ENCODE peak calls at places on chromosome 6, in nine cellular contexts. D is ascending aorta, N is GM13976, K is B cell, U is testis, I is IMR-90, A is nephron progenitor cell, G is fibroblast of pulmonary artery, X is Peyer's patch. Z is an unnamed sample.

GRCh38 chr6:137170266-137171052 is 3.0 kb downstream of the IL22RA2 start:
- DNase-seq in D (no peak), K (no peak), G (no peak), U (no peak), X (no peak), N (no peak), I (no peak), A (no peak), Z (no peak)

GRCh38 chr6:1461207-1461606 is 71.8 kb downstream of the FOXF2 start:
- DNase-seq in I (peak), K (no peak), D (no peak), G (peak), X (no peak), A (no peak), U (no peak), N (no peak), Z (no peak)

GRCh38 chr6:116528800-116529199 is 16.7 kb downstream of the TRAPPC3L start:
- DNase-seq in K (no peak), G (peak), X (no peak), D (no peak), A (no peak), I (peak), N (no peak), U (no peak), Z (no peak)

GRCh38 chr6:7901056-7901455 is 9.5 kb downstream of the TXNDC5 start:
- DNase-seq in U (no peak), D (no peak), A (no peak), G (no peak), I (no peak), N (no peak), K (no peak), X (peak), Z (no peak)

GRCh38 chr6:154482858-154483257 is 27.6 kb downstream of the CNKSR3 start:
- DNase-seq in K (no peak), A (no peak), U (no peak), D (no peak), I (peak), N (no peak), X (no peak), G (no peak), Z (peak)

GRCh38 chr6:2611092-2611491 is 139.6 kb downstream of the MYLK4 start:
- DNase-seq in K (no peak), U (no peak), D (no peak), I (no peak), N (no peak), X (no peak), A (no peak), G (peak), Z (no peak)

GRCh38 chr6:37480951-37481597 is 18.6 kb downstream of the CCDC167 start:
- DNase-seq in G (no peak), U (no peak), D (no peak), N (no peak), I (no peak), X (no peak), K (no peak), A (no peak), Z (no peak)

GRCh38 chr6:103784117-103784516 is 1075.6 kb downstream of the HACE1 start:
- DNase-seq in I (no peak), X (no peak), N (no peak), U (no peak), D (no peak), A (no peak), K (no peak), G (no peak), Z (no peak)

GRCh38 chr6:165768961-165769360 is 105.9 kb upstream of the PDE10A start:
- DNase-seq in X (no peak), K (no peak), I (no peak), U (no peak), G (no peak), A (no peak), N (no peak), D (no peak), Z (no peak)

GRCh38 chr6:159693128-159693893 is at the start of gene SOD2:
- DNase-seq in N (peak), D (no peak), U (peak), K (peak), X (peak), A (peak), I (peak), G (peak), Z (peak)

GRCh38 chr6:148364056-148364844 is 21.6 kb downstream of the SASH1 start:
- DNase-seq in N (no peak), D (no peak), I (peak), K (no peak), G (peak), A (no peak), U (no peak), X (no peak), Z (no peak)

GRCh38 chr6:134317471-134318131 is at the start of gene SGK1:
- DNase-seq in U (peak), D (no peak), I (peak), N (peak), A (peak), K (peak), X (no peak), G (peak), Z (peak)

GRCh38 chr6:123415844-123416468 is 220.8 kb downstream of the TRDN start:
- DNase-seq in G (peak), I (peak), A (peak), U (peak), D (no peak), X (no peak), K (no peak), N (peak), Z (peak)

GRCh38 chr6:107970255-107970654 is 12.2 kb upstream of the SEC63 start:
- DNase-seq in X (no peak), A (no peak), D (no peak), K (no peak), U (no peak), G (no peak), N (no peak), I (no peak), Z (no peak)

GRCh38 chr6:45658396-45658795 is 280.7 kb upstream of the SUPT3H start:
- DNase-seq in X (no peak), D (no peak), U (no peak), I (peak), K (no peak), N (no peak), G (peak), A (no peak), Z (no peak)

GRCh38 chr6:76026101-76026500 is 46.4 kb downstream of the IMPG1 start:
- DNase-seq in I (no peak), U (no peak), D (no peak), G (peak), A (peak), N (no peak), K (no peak), X (no peak), Z (peak)

GRCh38 chr6:28537509-28538140 is 11.9 kb downstream of the GPX5 start:
- DNase-seq in K (no peak), N (no peak), X (no peak), I (peak), U (peak), G (no peak), D (no peak), A (peak), Z (no peak)

GRCh38 chr6:24228681-24229255 is 102.8 kb downstream of the NRSN1 start:
- DNase-seq in A (no peak), N (peak), D (no peak), I (peak), K (no peak), X (no peak), G (peak), U (no peak), Z (no peak)

GRCh38 chr6:88246654-88247053 is 80.5 kb upstream of the CNR1 start:
- DNase-seq in K (no peak), G (no peak), D (no peak), U (no peak), I (no peak), N (no peak), A (no peak), X (no peak), Z (no peak)

GRCh38 chr6:105137388-105137787 is 42.4 kb downstream of the POPDC3 start:
- DNase-seq in D (no peak), I (no peak), K (no peak), N (no peak), X (no peak), A (peak), U (peak), G (peak), Z (no peak)

GRCh38 chr6:165988757-165989456 is 178.7 kb downstream of the TBXT start:
- DNase-seq in D (no peak), U (no peak), K (no peak), G (peak), N (no peak), I (no peak), A (peak), X (no peak), Z (no peak)

GRCh38 chr6:159008656-159009288 is 8.8 kb upstream of the RSPH3 start:
- DNase-seq in G (peak), N (peak), K (peak), X (no peak), A (no peak), D (no peak), I (peak), U (no peak), Z (no peak)

GRCh38 chr6:7173843-7174503 is 66.2 kb downstream of the RREB1 start:
- DNase-seq in I (no peak), U (no peak), D (no peak), G (no peak), K (no peak), A (peak), N (no peak), X (no peak), Z (no peak)

GRCh38 chr6:110881929-110882629 is 7.5 kb downstream of the AMD1 start:
- DNase-seq in X (no peak), U (no peak), N (no peak), I (peak), K (no peak), A (no peak), D (no peak), G (peak), Z (no peak)

GRCh38 chr6:146955570-146955969 is 248.6 kb upstream of the STXBP5 start:
- DNase-seq in K (no peak), D (no peak), A (no peak), X (no peak), G (no peak), U (no peak), N (no peak), I (no peak), Z (no peak)

GRCh38 chr6:90294614-90294988 is 2.0 kb downstream of the BACH2 start:
- DNase-seq in X (no peak), U (no peak), K (peak), A (peak), I (no peak), D (no peak), G (no peak), N (no peak), Z (no peak)

GRCh38 chr6:33988121-33989015 is 157.5 kb downstream of the GRM4 start:
- DNase-seq in I (no peak), D (no peak), K (no peak), N (no peak), A (no peak), U (no peak), G (no peak), X (no peak), Z (no peak)

GRCh38 chr6:116200619-116201249 is 53.1 kb downstream of the TSPYL4 start:
- DNase-seq in N (no peak), U (no peak), G (no peak), X (no peak), D (no peak), I (peak), A (no peak), K (no peak), Z (no peak)

GRCh38 chr6:138517635-138518034 is 18.3 kb upstream of the NHSL1 start:
- DNase-seq in I (peak), N (peak), G (peak), U (peak), D (no peak), K (peak), X (peak), A (no peak), Z (peak)

GRCh38 chr6:156599367-156599766 is 177.8 kb upstream of the ARID1B start:
- DNase-seq in U (peak), N (no peak), X (no peak), A (no peak), K (no peak), D (no peak), I (no peak), G (no peak), Z (no peak)

GRCh38 chr6:53770690-53771320 is 24.0 kb upstream of the LRRC1 start:
- DNase-seq in G (no peak), D (no peak), A (no peak), X (no peak), U (no peak), K (no peak), N (no peak), I (peak), Z (no peak)

GRCh38 chr6:150492941-150493340 is 106.7 kb upstream of the PLEKHG1 start:
- DNase-seq in X (no peak), N (no peak), U (no peak), D (no peak), K (no peak), G (peak), I (no peak), A (no peak), Z (no peak)

GRCh38 chr6:142374965-142375733 is 73.3 kb downstream of the ADGRG6 start:
- DNase-seq in I (peak), U (no peak), G (peak), X (no peak), A (no peak), D (no peak), N (no peak), K (no peak), Z (no peak)

GRCh38 chr6:39330057-39330456 is 7.6 kb upstream of the KCNK16 start:
- DNase-seq in D (no peak), G (no peak), X (no peak), K (no peak), I (no peak), A (no peak), N (peak), U (no peak), Z (no peak)

GRCh38 chr6:30818426-30818841 is 65.9 kb upstream of the DDR1 start:
- DNase-seq in A (no peak), D (no peak), N (no peak), X (no peak), I (peak), K (no peak), G (peak), U (no peak), Z (no peak)

GRCh38 chr6:5084787-5085637 is at the start of gene PPP1R3G:
- DNase-seq in X (peak), I (peak), U (peak), K (peak), A (peak), D (no peak), G (peak), N (peak), Z (peak)

GRCh38 chr6:33590531-33591198 is 10.6 kb upstream of the BAK1 start:
- DNase-seq in I (no peak), K (peak), U (peak), G (no peak), D (no peak), X (peak), A (no peak), N (no peak), Z (no peak)

GRCh38 chr6:6407061-6407723 is 86.7 kb upstream of the F13A1 start:
- DNase-seq in I (no peak), X (no peak), A (no peak), G (no peak), N (peak), D (no peak), K (peak), U (no peak), Z (no peak)

GRCh38 chr6:33861722-33862121 is 57.9 kb upstream of the MLN start:
- DNase-seq in N (no peak), X (no peak), G (no peak), K (no peak), I (no peak), U (no peak), D (no peak), A (no peak), Z (no peak)

GRCh38 chr6:2739335-2739734 is 11.4 kb downstream of the MYLK4 start:
- DNase-seq in K (no peak), A (no peak), I (peak), G (peak), X (no peak), U (no peak), N (no peak), D (no peak), Z (no peak)

GRCh38 chr6:57313711-57314471 is 3.5 kb upstream of the PRIM2 start:
- DNase-seq in U (no peak), D (no peak), G (peak), A (no peak), N (no peak), X (no peak), K (no peak), I (peak), Z (no peak)
- TF ChIP-seq CTCF in U (no peak), D (no peak), G (no peak), A (no peak), N (no peak), X (no peak), K (no peak), I (peak), Z (no peak)

DNA sequence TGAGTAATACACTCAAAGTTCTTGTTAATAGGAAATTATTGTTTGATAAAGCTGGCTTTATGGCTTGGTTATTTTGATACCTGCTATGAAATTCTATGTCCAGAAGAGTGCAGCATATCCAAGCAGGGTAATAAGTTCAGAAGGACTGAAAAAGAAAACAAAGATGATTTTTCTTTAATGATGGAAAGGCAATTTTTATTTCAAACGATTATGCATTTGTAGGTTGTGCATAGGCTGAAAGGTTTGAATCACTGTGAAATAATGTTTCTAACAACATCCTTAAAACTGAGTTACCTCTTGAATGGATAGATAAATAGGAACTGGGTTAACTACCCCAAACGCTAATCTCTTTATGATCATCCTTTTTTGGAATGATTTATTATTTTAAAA is 1.4 kb upstream of the MAN1A1 start:
- DNase-seq in I (peak), D (no peak), K (no peak), X (no peak), U (no peak), N (peak), A (no peak), G (peak), Z (no peak)
- TF ChIP-seq CTCF in I (peak), D (no peak), K (peak), X (no peak), U (no peak), N (peak), A (no peak), G (peak), Z (no peak)

GRCh38 chr6:27414300-27414699 is 25.7 kb downstream of the ZNF391 start:
- DNase-seq in G (no peak), A (no peak), U (no peak), N (no peak), I (no peak), K (no peak), D (no peak), X (no peak), Z (no peak)
- TF ChIP-seq CTCF in G (no peak), A (no peak), U (no peak), N (no peak), I (no peak), K (no peak), D (no peak), X (no peak), Z (no peak)

GRCh38 chr6:143529095-143529494 is 17.6 kb upstream of the FUCA2 start:
- DNase-seq in K (no peak), X (no peak), G (no peak), D (no peak), I (no peak), U (no peak), A (no peak), N (no peak), Z (no peak)
- TF ChIP-seq CTCF in K (no peak), X (no peak), G (no peak), D (no peak), I (no peak), U (no peak), A (no peak), N (no peak), Z (no peak)

GRCh38 chr6:17042422-17043147 is 59.3 kb upstream of the STMND1 start:
- DNase-seq in G (peak), N (no peak), X (no peak), K (no peak), D (no peak), I (peak), A (peak), U (peak), Z (peak)
- TF ChIP-seq CTCF in G (peak), N (no peak), X (no peak), K (no peak), D (no peak), I (peak), A (no peak), U (no peak), Z (no peak)

GRCh38 chr6:131917763-131918649 is 33.2 kb downstream of the CCN2 start:
- DNase-seq in G (no peak), X (no peak), U (no peak), N (no peak), K (no peak), D (no peak), I (no peak), A (no peak), Z (no peak)

GRCh38 chr6:131924881-131925474 is 26.2 kb downstream of the CCN2 start:
- DNase-seq in U (no peak), D (no peak), K (no peak), G (peak), A (no peak), I (peak), X (no peak), N (peak), Z (no peak)

GRCh38 chr6:131918650-131919355 is 32.4 kb downstream of the CCN2 start:
- DNase-seq in U (no peak), I (no peak), G (no peak), N (no peak), X (no peak), D (no peak), A (no peak), K (no peak), Z (no peak)

GRCh38 chr6:131920656-131921055 is 30.5 kb downstream of the CCN2 start:
- DNase-seq in N (no peak), K (no peak), A (no peak), I (no peak), G (no peak), U (no peak), X (no peak), D (no peak), Z (no peak)

DNA sequence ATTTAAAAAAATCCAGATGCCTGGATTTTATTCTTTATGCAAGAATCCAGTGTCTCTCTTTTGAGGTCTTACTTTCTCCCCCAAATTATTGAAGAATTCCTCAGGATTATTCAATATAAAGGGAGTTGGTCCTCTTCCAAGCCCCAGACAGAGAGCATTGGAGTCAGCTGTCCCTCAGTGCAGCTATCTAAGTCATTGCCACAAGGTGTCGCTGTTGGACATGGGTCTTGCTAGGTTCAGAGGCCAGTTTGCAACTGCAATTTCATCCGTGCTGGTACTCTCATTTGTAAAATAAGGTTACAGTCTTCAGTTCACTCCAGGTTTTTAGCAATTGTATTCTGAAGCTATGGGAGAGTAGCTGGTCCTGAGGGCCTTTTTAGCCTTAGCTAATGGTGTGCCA is 27.8 kb downstream of the CCN2 start:
- DNase-seq in N (peak), K (no peak), G (peak), X (no peak), A (peak), I (peak), U (peak), D (no peak), Z (peak)
- TF ChIP-seq CTCF in N (peak), K (peak), G (peak), X (no peak), A (peak), I (peak), U (peak), D (peak), Z (peak)

GRCh38 chr6:128516514-128516898 is 3.9 kb downstream of the PTPRK start:
- DNase-seq in X (no peak), I (peak), N (no peak), A (no peak), U (no peak), K (no peak), G (peak), D (no peak), Z (no peak)
- TF ChIP-seq CTCF in X (no peak), I (peak), N (no peak), A (peak), U (no peak), K (no peak), G (peak), D (no peak), Z (peak)

GRCh38 chr6:169159331-169159730 is 94.3 kb downstream of the THBS2 start:
- DNase-seq in I (no peak), N (no peak), U (no peak), X (no peak), D (no peak), K (no peak), G (no peak), A (no peak), Z (no peak)
- TF ChIP-seq CTCF in I (no peak), N (no peak), U (no peak), X (no peak), D (no peak), K (no peak), G (no peak), A (no peak), Z (no peak)